ENCODE peak calls at places on chromosomes 7 and 10, in nine cellular contexts. One of them, this sample, is unnamed.

GRCh38 chr10:69653561-69653960 is 23.5 kb downstream of the FAM241B start:
- DNase-seq in Calu3: no peak
- DNase-seq in activated CD4-positive, alpha-beta T cell treated with anti-CD3 and anti-CD28 coated beads for 48 hours: no peak
- DNase-seq in breast epithelium: no peak
- DNase-seq in ELR: no peak
- DNase-seq in upper lobe of right lung: no peak
- DNase-seq in iPS-NIHi11: no peak
- DNase-seq in mesendoderm: no peak
- DNase-seq in NCI-H774: no peak
- DNase-seq in this sample: no peak

GRCh38 chr10:79026341-79026761 is 42.4 kb upstream of the ZMIZ1 start:
- DNase-seq in activated CD4-positive, alpha-beta T cell treated with anti-CD3 and anti-CD28 coated beads for 48 hours: no peak
- DNase-seq in mesendoderm: no peak
- DNase-seq in breast epithelium: no peak
- DNase-seq in Calu3: no peak
- DNase-seq in NCI-H774: no peak
- DNase-seq in ELR: no peak
- DNase-seq in iPS-NIHi11: no peak
- DNase-seq in upper lobe of right lung: peak
- DNase-seq in this sample: peak

GRCh38 chr10:103747193-103747865 is 108.0 kb downstream of the SH3PXD2A start:
- DNase-seq in mesendoderm: no peak
- DNase-seq in iPS-NIHi11: no peak
- DNase-seq in breast epithelium: no peak
- DNase-seq in Calu3: no peak
- DNase-seq in NCI-H774: no peak
- DNase-seq in activated CD4-positive, alpha-beta T cell treated with anti-CD3 and anti-CD28 coated beads for 48 hours: no peak
- DNase-seq in upper lobe of right lung: no peak
- DNase-seq in ELR: no peak
- DNase-seq in this sample: no peak

GRCh38 chr7:157352506-157352905 is 15.7 kb downstream of the DNAJB6 start:
- DNase-seq in NCI-H774: no peak
- DNase-seq in activated CD4-positive, alpha-beta T cell treated with anti-CD3 and anti-CD28 coated beads for 48 hours: no peak
- DNase-seq in breast epithelium: no peak
- DNase-seq in ELR: peak
- DNase-seq in iPS-NIHi11: no peak
- DNase-seq in mesendoderm: no peak
- DNase-seq in Calu3: no peak
- DNase-seq in upper lobe of right lung: no peak
- DNase-seq in this sample: no peak

GRCh38 chr10:23951841-23952240 is 257.1 kb upstream of the KIAA1217 start:
- DNase-seq in mesendoderm: no peak
- DNase-seq in NCI-H774: no peak
- DNase-seq in upper lobe of right lung: no peak
- DNase-seq in activated CD4-positive, alpha-beta T cell treated with anti-CD3 and anti-CD28 coated beads for 48 hours: no peak
- DNase-seq in iPS-NIHi11: no peak
- DNase-seq in Calu3: no peak
- DNase-seq in ELR: no peak
- DNase-seq in breast epithelium: no peak
- DNase-seq in this sample: no peak

GRCh38 chr10:73244866-73245477 is 2.1 kb downstream of the DNAJC9 start:
- DNase-seq in NCI-H774: no peak
- DNase-seq in Calu3: no peak
- DNase-seq in activated CD4-positive, alpha-beta T cell treated with anti-CD3 and anti-CD28 coated beads for 48 hours: no peak
- DNase-seq in mesendoderm: no peak
- DNase-seq in breast epithelium: no peak
- DNase-seq in upper lobe of right lung: no peak
- DNase-seq in iPS-NIHi11: no peak
- DNase-seq in ELR: no peak
- DNase-seq in this sample: no peak

GRCh38 chr7:85471312-85471711 is 284.5 kb upstream of the SEMA3D start:
- DNase-seq in activated CD4-positive, alpha-beta T cell treated with anti-CD3 and anti-CD28 coated beads for 48 hours: no peak
- DNase-seq in NCI-H774: no peak
- DNase-seq in upper lobe of right lung: no peak
- DNase-seq in mesendoderm: no peak
- DNase-seq in ELR: peak
- DNase-seq in iPS-NIHi11: no peak
- DNase-seq in breast epithelium: no peak
- DNase-seq in Calu3: no peak
- DNase-seq in this sample: no peak

GRCh38 chr7:20219446-20220292 is 2.5 kb upstream of the MACC1 start:
- DNase-seq in iPS-NIHi11: no peak
- DNase-seq in mesendoderm: peak
- DNase-seq in upper lobe of right lung: peak
- DNase-seq in activated CD4-positive, alpha-beta T cell treated with anti-CD3 and anti-CD28 coated beads for 48 hours: no peak
- DNase-seq in NCI-H774: peak
- DNase-seq in breast epithelium: peak
- DNase-seq in ELR: peak
- DNase-seq in Calu3: peak
- DNase-seq in this sample: peak

GRCh38 chr7:1055084-1055450 is 10.7 kb downstream of the GPR146 start:
- DNase-seq in ELR: no peak
- DNase-seq in NCI-H774: no peak
- DNase-seq in breast epithelium: no peak
- DNase-seq in activated CD4-positive, alpha-beta T cell treated with anti-CD3 and anti-CD28 coated beads for 48 hours: peak
- DNase-seq in mesendoderm: no peak
- DNase-seq in iPS-NIHi11: no peak
- DNase-seq in Calu3: no peak
- DNase-seq in upper lobe of right lung: peak
- DNase-seq in this sample: no peak

GRCh38 chr10:22615819-22616499 is 98.4 kb downstream of the PIP4K2A start:
- DNase-seq in Calu3: peak
- DNase-seq in breast epithelium: no peak
- DNase-seq in upper lobe of right lung: peak
- DNase-seq in activated CD4-positive, alpha-beta T cell treated with anti-CD3 and anti-CD28 coated beads for 48 hours: peak
- DNase-seq in ELR: peak
- DNase-seq in iPS-NIHi11: no peak
- DNase-seq in mesendoderm: no peak
- DNase-seq in NCI-H774: no peak
- DNase-seq in this sample: peak

GRCh38 chr10:80473692-80474596 is 19.8 kb downstream of the TSPAN14 start:
- DNase-seq in iPS-NIHi11: no peak
- DNase-seq in activated CD4-positive, alpha-beta T cell treated with anti-CD3 and anti-CD28 coated beads for 48 hours: no peak
- DNase-seq in mesendoderm: no peak
- DNase-seq in upper lobe of right lung: no peak
- DNase-seq in ELR: peak
- DNase-seq in Calu3: no peak
- DNase-seq in breast epithelium: no peak
- DNase-seq in NCI-H774: no peak
- DNase-seq in this sample: no peak

GRCh38 chr10:21347043-21347799 is 178.3 kb downstream of the SKIDA1 start:
- DNase-seq in breast epithelium: no peak
- DNase-seq in iPS-NIHi11: no peak
- DNase-seq in mesendoderm: no peak
- DNase-seq in activated CD4-positive, alpha-beta T cell treated with anti-CD3 and anti-CD28 coated beads for 48 hours: no peak
- DNase-seq in ELR: no peak
- DNase-seq in NCI-H774: no peak
- DNase-seq in upper lobe of right lung: no peak
- DNase-seq in Calu3: no peak
- DNase-seq in this sample: no peak

GRCh38 chr7:133023370-133024075 is 58.4 kb downstream of the CHCHD3 start:
- DNase-seq in iPS-NIHi11: no peak
- DNase-seq in upper lobe of right lung: no peak
- DNase-seq in ELR: no peak
- DNase-seq in breast epithelium: no peak
- DNase-seq in Calu3: no peak
- DNase-seq in activated CD4-positive, alpha-beta T cell treated with anti-CD3 and anti-CD28 coated beads for 48 hours: no peak
- DNase-seq in mesendoderm: no peak
- DNase-seq in NCI-H774: peak
- DNase-seq in this sample: no peak

GRCh38 chr10:79322616-79323566 is 24.4 kb upstream of the PPIF start:
- DNase-seq in NCI-H774: no peak
- DNase-seq in ELR: peak
- DNase-seq in upper lobe of right lung: no peak
- DNase-seq in iPS-NIHi11: no peak
- DNase-seq in mesendoderm: no peak
- DNase-seq in breast epithelium: peak
- DNase-seq in Calu3: no peak
- DNase-seq in activated CD4-positive, alpha-beta T cell treated with anti-CD3 and anti-CD28 coated beads for 48 hours: peak
- DNase-seq in this sample: peak

GRCh38 chr7:101733713-101734475 is 83.5 kb upstream of the CUX1 start:
- DNase-seq in mesendoderm: peak
- DNase-seq in activated CD4-positive, alpha-beta T cell treated with anti-CD3 and anti-CD28 coated beads for 48 hours: no peak
- DNase-seq in NCI-H774: peak
- DNase-seq in breast epithelium: no peak
- DNase-seq in iPS-NIHi11: peak
- DNase-seq in Calu3: peak
- DNase-seq in ELR: peak
- DNase-seq in upper lobe of right lung: peak
- DNase-seq in this sample: no peak

GRCh38 chr7:30369879-30370278 is 85.5 kb downstream of the ZNRF2 start:
- DNase-seq in NCI-H774: no peak
- DNase-seq in upper lobe of right lung: no peak
- DNase-seq in iPS-NIHi11: no peak
- DNase-seq in breast epithelium: no peak
- DNase-seq in activated CD4-positive, alpha-beta T cell treated with anti-CD3 and anti-CD28 coated beads for 48 hours: no peak
- DNase-seq in mesendoderm: no peak
- DNase-seq in Calu3: no peak
- DNase-seq in ELR: no peak
- DNase-seq in this sample: no peak

GRCh38 chr10:14253079-14253478 is 77.6 kb downstream of the FRMD4A start:
- DNase-seq in iPS-NIHi11: no peak
- DNase-seq in mesendoderm: no peak
- DNase-seq in ELR: peak
- DNase-seq in NCI-H774: no peak
- DNase-seq in activated CD4-positive, alpha-beta T cell treated with anti-CD3 and anti-CD28 coated beads for 48 hours: no peak
- DNase-seq in breast epithelium: no peak
- DNase-seq in upper lobe of right lung: no peak
- DNase-seq in Calu3: no peak
- DNase-seq in this sample: no peak

GRCh38 chr10:131997366-131998049 is 15.8 kb upstream of the BNIP3 start:
- DNase-seq in mesendoderm: peak
- DNase-seq in breast epithelium: peak
- DNase-seq in NCI-H774: peak
- DNase-seq in iPS-NIHi11: no peak
- DNase-seq in Calu3: peak
- DNase-seq in activated CD4-positive, alpha-beta T cell treated with anti-CD3 and anti-CD28 coated beads for 48 hours: no peak
- DNase-seq in ELR: peak
- DNase-seq in upper lobe of right lung: peak
- DNase-seq in this sample: no peak

GRCh38 chr7:36667007-36667406 is 57.3 kb downstream of the AOAH start:
- DNase-seq in breast epithelium: no peak
- DNase-seq in ELR: peak
- DNase-seq in activated CD4-positive, alpha-beta T cell treated with anti-CD3 and anti-CD28 coated beads for 48 hours: no peak
- DNase-seq in Calu3: no peak
- DNase-seq in iPS-NIHi11: no peak
- DNase-seq in mesendoderm: no peak
- DNase-seq in upper lobe of right lung: no peak
- DNase-seq in NCI-H774: no peak
- DNase-seq in this sample: no peak

This sample was measured in B cell.